ENCODE peak calls at places on chromosomes 1 and 21, in six cellular contexts. One of them, this sample, is unnamed.

GRCh38 chr1:167898578-167899222 is 15.2 kb downstream of the ADCY10 start:
- DNase-seq in heart right ventricle: no peak
- DNase-seq in mammary epithelial cell: no peak
- DNase-seq in GM23248: no peak
- DNase-seq in A549: no peak
- DNase-seq in aorta: no peak
- DNase-seq in this sample: no peak

GRCh38 chr1:235941852-235942624 is 75.3 kb upstream of the LYST start:
- DNase-seq in aorta: no peak
- DNase-seq in heart right ventricle: no peak
- DNase-seq in A549: no peak
- DNase-seq in mammary epithelial cell: no peak
- DNase-seq in GM23248: peak
- DNase-seq in this sample: no peak

GRCh38 chr1:173580658-173581057 is 22.2 kb downstream of the SLC9C2 start:
- DNase-seq in A549: no peak
- DNase-seq in aorta: no peak
- DNase-seq in GM23248: no peak
- DNase-seq in mammary epithelial cell: no peak
- DNase-seq in heart right ventricle: no peak
- DNase-seq in this sample: no peak

GRCh38 chr1:116122955-116123757 is 12.0 kb downstream of the MAB21L3 start:
- DNase-seq in heart right ventricle: no peak
- DNase-seq in aorta: no peak
- DNase-seq in mammary epithelial cell: peak
- DNase-seq in A549: no peak
- DNase-seq in GM23248: peak
- DNase-seq in this sample: peak

GRCh38 chr1:204190212-204191211 is 5.8 kb downstream of the KISS1 start:
- DNase-seq in aorta: no peak
- DNase-seq in mammary epithelial cell: no peak
- DNase-seq in A549: no peak
- DNase-seq in heart right ventricle: no peak
- DNase-seq in GM23248: peak
- DNase-seq in this sample: no peak

GRCh38 chr1:179080866-179081695 is 789 bp upstream of the TOR3A start:
- DNase-seq in GM23248: peak
- DNase-seq in heart right ventricle: no peak
- DNase-seq in A549: no peak
- DNase-seq in mammary epithelial cell: no peak
- DNase-seq in aorta: no peak
- DNase-seq in this sample: no peak

GRCh38 chr1:206890690-206891089 is 6.6 kb upstream of the IL24 start:
- DNase-seq in GM23248: peak
- DNase-seq in heart right ventricle: no peak
- DNase-seq in aorta: no peak
- DNase-seq in A549: no peak
- DNase-seq in mammary epithelial cell: peak
- DNase-seq in this sample: peak

GRCh38 chr1:75423616-75424015 is 187.3 kb downstream of the SLC44A5 start:
- DNase-seq in A549: no peak
- DNase-seq in GM23248: no peak
- DNase-seq in aorta: no peak
- DNase-seq in heart right ventricle: no peak
- DNase-seq in mammary epithelial cell: no peak
- DNase-seq in this sample: no peak

GRCh38 chr1:39900662-39901485 is 843 bp downstream of the MYCL start:
- DNase-seq in heart right ventricle: no peak
- DNase-seq in aorta: no peak
- DNase-seq in GM23248: peak
- DNase-seq in mammary epithelial cell: peak
- DNase-seq in A549: no peak
- DNase-seq in this sample: peak

GRCh38 chr1:109850194-109850593 is 60.5 kb upstream of the CSF1 start:
- DNase-seq in mammary epithelial cell: no peak
- DNase-seq in aorta: no peak
- DNase-seq in heart right ventricle: no peak
- DNase-seq in GM23248: no peak
- DNase-seq in A549: no peak
- DNase-seq in this sample: no peak

GRCh38 chr1:115090547-115090946 is 1.2 kb upstream of the TSPAN2 start:
- DNase-seq in GM23248: peak
- DNase-seq in aorta: peak
- DNase-seq in mammary epithelial cell: no peak
- DNase-seq in heart right ventricle: peak
- DNase-seq in A549: no peak
- DNase-seq in this sample: peak

GRCh38 chr1:184789899-184790298 is 35.2 kb upstream of the EDEM3 start:
- DNase-seq in heart right ventricle: no peak
- DNase-seq in GM23248: peak
- DNase-seq in aorta: no peak
- DNase-seq in mammary epithelial cell: no peak
- DNase-seq in A549: no peak
- DNase-seq in this sample: no peak

GRCh38 chr1:112937495-112937894 is 18.5 kb downstream of the SLC16A1 start:
- DNase-seq in mammary epithelial cell: no peak
- DNase-seq in A549: no peak
- DNase-seq in aorta: no peak
- DNase-seq in heart right ventricle: no peak
- DNase-seq in GM23248: peak
- DNase-seq in this sample: no peak

GRCh38 chr1:113677250-113678158 is 81.8 kb downstream of the PHTF1 start:
- DNase-seq in mammary epithelial cell: peak
- DNase-seq in heart right ventricle: peak
- DNase-seq in GM23248: peak
- DNase-seq in A549: peak
- DNase-seq in aorta: no peak
- DNase-seq in this sample: no peak

GRCh38 chr1:233326995-233327937 is at the start of gene MAP3K21:
- DNase-seq in heart right ventricle: peak
- DNase-seq in A549: peak
- DNase-seq in mammary epithelial cell: peak
- DNase-seq in aorta: peak
- DNase-seq in GM23248: peak
- DNase-seq in this sample: peak

GRCh38 chr1:233331676-233332519 is 4.4 kb downstream of the MAP3K21 start:
- DNase-seq in A549: no peak
- DNase-seq in aorta: no peak
- DNase-seq in GM23248: no peak
- DNase-seq in mammary epithelial cell: no peak
- DNase-seq in heart right ventricle: no peak
- DNase-seq in this sample: no peak

GRCh38 chr1:233328661-233329498 is 1.4 kb downstream of the MAP3K21 start:
- DNase-seq in heart right ventricle: no peak
- DNase-seq in aorta: no peak
- DNase-seq in GM23248: peak
- DNase-seq in mammary epithelial cell: peak
- DNase-seq in A549: no peak
- DNase-seq in this sample: no peak

GRCh38 chr1:233326319-233326994 is 1.1 kb upstream of the MAP3K21 start:
- DNase-seq in GM23248: no peak
- DNase-seq in heart right ventricle: no peak
- DNase-seq in mammary epithelial cell: no peak
- DNase-seq in aorta: no peak
- DNase-seq in A549: no peak
- DNase-seq in this sample: no peak

GRCh38 chr1:233327938-233328660 is 575 bp downstream of the MAP3K21 start:
- DNase-seq in GM23248: peak
- DNase-seq in mammary epithelial cell: peak
- DNase-seq in A549: no peak
- DNase-seq in aorta: peak
- DNase-seq in heart right ventricle: no peak
- DNase-seq in this sample: peak
- H3K27ac ChIP-seq in GM23248: no peak
- H3K27ac ChIP-seq in mammary epithelial cell: peak
- H3K27ac ChIP-seq in A549: peak
- H3K27ac ChIP-seq in aorta: no peak
- H3K27ac ChIP-seq in heart right ventricle: no peak
- H3K27ac ChIP-seq in this sample: no peak

GRCh38 chr21:44088401-44088780 is 18.8 kb upstream of the PWP2 start:
- DNase-seq in GM23248: no peak
- DNase-seq in aorta: no peak
- DNase-seq in mammary epithelial cell: no peak
- DNase-seq in A549: no peak
- DNase-seq in heart right ventricle: no peak
- DNase-seq in this sample: no peak

GRCh38 chr21:44089001-44089911 is 17.9 kb upstream of the PWP2 start:
- DNase-seq in aorta: peak
- DNase-seq in A549: no peak
- DNase-seq in GM23248: no peak
- DNase-seq in mammary epithelial cell: no peak
- DNase-seq in heart right ventricle: no peak
- DNase-seq in this sample: peak

GRCh38 chr21:44086636-44087425 is 20.4 kb upstream of the PWP2 start:
- DNase-seq in mammary epithelial cell: no peak
- DNase-seq in GM23248: no peak
- DNase-seq in aorta: peak
- DNase-seq in heart right ventricle: no peak
- DNase-seq in A549: no peak
- DNase-seq in this sample: no peak

GRCh38 chr21:44085491-44086321 is 21.5 kb upstream of the PWP2 start:
- DNase-seq in heart right ventricle: no peak
- DNase-seq in GM23248: no peak
- DNase-seq in A549: no peak
- DNase-seq in aorta: peak
- DNase-seq in mammary epithelial cell: no peak
- DNase-seq in this sample: no peak

GRCh38 chr21:44087426-44088400 is 19.5 kb upstream of the PWP2 start:
- DNase-seq in aorta: peak
- DNase-seq in mammary epithelial cell: no peak
- DNase-seq in GM23248: no peak
- DNase-seq in A549: no peak
- DNase-seq in heart right ventricle: no peak
- DNase-seq in this sample: no peak
- H3K27ac ChIP-seq in aorta: no peak
- H3K27ac ChIP-seq in mammary epithelial cell: no peak
- H3K27ac ChIP-seq in GM23248: no peak
- H3K27ac ChIP-seq in A549: no peak
- H3K27ac ChIP-seq in heart right ventricle: peak
- H3K27ac ChIP-seq in this sample: no peak

DNA sequence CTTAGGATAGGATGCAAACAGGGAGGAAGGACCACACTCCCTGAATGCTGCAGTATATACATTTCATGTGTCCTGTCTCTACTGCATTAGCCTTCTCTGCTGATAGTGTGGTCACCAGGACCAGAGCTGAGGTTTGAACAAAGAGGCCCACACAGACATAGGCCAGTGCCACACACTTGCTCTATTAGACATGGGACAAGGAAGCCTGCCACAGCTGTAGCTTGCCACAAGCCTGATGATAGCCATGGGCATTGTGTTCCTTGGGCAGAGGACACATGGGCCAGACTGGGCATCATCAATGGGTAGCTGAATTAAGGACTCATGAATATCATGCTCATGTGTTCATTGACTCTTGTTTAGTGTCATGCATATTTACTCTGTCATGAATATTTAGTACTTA is 10.4 kb downstream of the CAMSAP2 start:
- DNase-seq in mammary epithelial cell: no peak
- DNase-seq in aorta: no peak
- DNase-seq in A549: no peak
- DNase-seq in GM23248: no peak
- DNase-seq in heart right ventricle: no peak
- DNase-seq in this sample: no peak
- H3K27ac ChIP-seq in mammary epithelial cell: no peak
- H3K27ac ChIP-seq in aorta: no peak
- H3K27ac ChIP-seq in A549: no peak
- H3K27ac ChIP-seq in GM23248: no peak
- H3K27ac ChIP-seq in heart right ventricle: no peak
- H3K27ac ChIP-seq in this sample: no peak

DNA sequence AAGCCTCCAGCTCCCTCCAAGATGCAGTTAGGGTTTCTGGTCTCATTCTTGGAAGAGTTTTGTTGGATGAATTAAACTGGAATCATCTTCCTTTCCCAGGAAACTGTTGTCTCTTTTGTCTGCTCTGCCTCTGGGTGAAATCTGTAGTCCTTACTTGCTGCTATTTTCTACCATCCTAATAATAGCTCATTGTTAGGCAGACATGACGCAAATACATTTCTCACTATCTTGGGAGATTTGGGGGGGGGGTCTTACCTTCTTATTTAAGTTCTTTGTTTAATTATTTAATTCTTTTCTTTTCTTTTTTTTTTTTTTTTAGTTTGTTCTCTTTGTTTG is 85.4 kb upstream of the DUSP10 start:
- DNase-seq in aorta: no peak
- DNase-seq in A549: no peak
- DNase-seq in heart right ventricle: no peak
- DNase-seq in GM23248: no peak
- DNase-seq in mammary epithelial cell: no peak
- DNase-seq in this sample: no peak
- H3K27ac ChIP-seq in aorta: no peak
- H3K27ac ChIP-seq in A549: peak
- H3K27ac ChIP-seq in heart right ventricle: peak
- H3K27ac ChIP-seq in GM23248: no peak
- H3K27ac ChIP-seq in mammary epithelial cell: peak
- H3K27ac ChIP-seq in this sample: peak

GRCh38 chr1:161091093-161091492 is 1.7 kb upstream of the NECTIN4 start:
- DNase-seq in aorta: no peak
- DNase-seq in GM23248: no peak
- DNase-seq in A549: no peak
- DNase-seq in heart right ventricle: no peak
- DNase-seq in mammary epithelial cell: no peak
- DNase-seq in this sample: no peak

GRCh38 chr1:161090617-161091016 is 1.3 kb upstream of the NECTIN4 start:
- DNase-seq in aorta: no peak
- DNase-seq in GM23248: no peak
- DNase-seq in heart right ventricle: no peak
- DNase-seq in mammary epithelial cell: no peak
- DNase-seq in A549: no peak
- DNase-seq in this sample: no peak

GRCh38 chr1:161089251-161089924 is at the start of gene NECTIN4:
- DNase-seq in heart right ventricle: no peak
- DNase-seq in GM23248: no peak
- DNase-seq in A549: no peak
- DNase-seq in mammary epithelial cell: peak
- DNase-seq in aorta: no peak
- DNase-seq in this sample: no peak

GRCh38 chr1:161088587-161089110 is 709 bp downstream of the NECTIN4 start:
- DNase-seq in mammary epithelial cell: peak
- DNase-seq in GM23248: peak
- DNase-seq in A549: no peak
- DNase-seq in aorta: no peak
- DNase-seq in heart right ventricle: no peak
- DNase-seq in this sample: no peak

DNA sequence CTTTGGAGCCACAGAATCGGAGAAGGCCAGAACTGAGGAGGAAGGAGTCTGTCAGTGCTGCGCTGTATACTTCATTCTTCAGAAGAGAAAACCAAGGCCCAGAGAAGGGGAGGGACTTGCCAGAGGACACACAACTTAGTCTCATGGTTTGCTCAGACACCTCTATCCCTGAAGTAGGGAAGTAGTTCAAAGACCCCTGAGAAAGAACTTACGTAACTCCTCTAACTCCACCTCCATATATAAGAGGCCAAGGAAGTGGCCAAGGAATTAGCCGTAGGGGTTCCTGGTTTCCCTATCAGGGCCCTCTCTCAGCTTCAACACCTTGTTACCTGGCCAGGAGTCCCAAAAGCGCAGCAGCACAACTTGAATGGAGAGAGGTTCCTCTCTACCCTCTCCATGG is 580 bp upstream of the NECTIN4 start:
- DNase-seq in mammary epithelial cell: no peak
- DNase-seq in A549: no peak
- DNase-seq in aorta: no peak
- DNase-seq in heart right ventricle: no peak
- DNase-seq in GM23248: no peak
- DNase-seq in this sample: no peak
- H3K27ac ChIP-seq in mammary epithelial cell: no peak
- H3K27ac ChIP-seq in A549: peak
- H3K27ac ChIP-seq in aorta: no peak
- H3K27ac ChIP-seq in heart right ventricle: no peak
- H3K27ac ChIP-seq in GM23248: no peak
- H3K27ac ChIP-seq in this sample: no peak

GRCh38 chr1:24360681-24361080 is 41.5 kb downstream of the GRHL3 start:
- DNase-seq in A549: no peak
- DNase-seq in heart right ventricle: no peak
- DNase-seq in aorta: no peak
- DNase-seq in GM23248: no peak
- DNase-seq in mammary epithelial cell: no peak
- DNase-seq in this sample: no peak
- H3K27ac ChIP-seq in A549: no peak
- H3K27ac ChIP-seq in heart right ventricle: no peak
- H3K27ac ChIP-seq in aorta: no peak
- H3K27ac ChIP-seq in GM23248: no peak
- H3K27ac ChIP-seq in mammary epithelial cell: no peak
- H3K27ac ChIP-seq in this sample: no peak

This sample was measured in SJSA1.